ENCODE peak calls at places on chromosomes 2 and 18, in four cellular contexts. N, G, F and L are unnamed samples.

GRCh38 chr2:21515903-21516302 is 392.1 kb downstream of the TDRD15 start:
- DNase-seq in G (no peak), N (no peak), F (no peak), L (no peak)

GRCh38 chr2:169452080-169452479 is 27.2 kb upstream of the BBS5 start:
- DNase-seq in N (no peak), F (no peak), G (no peak), L (no peak)

GRCh38 chr18:57353940-57354461 is 1.6 kb downstream of the ST8SIA3 start:
- DNase-seq in N (peak; percentile 29), F (no peak), G (no peak), L (no peak)

GRCh38 chr2:14064346-14064745 is 568.2 kb upstream of the LRATD1 start:
- DNase-seq in F (no peak), N (no peak), G (no peak), L (no peak)

GRCh38 chr2:74425523-74425922 is 4.0 kb downstream of the WDR54 start:
- DNase-seq in F (no peak), N (no peak), G (no peak), L (no peak)

GRCh38 chr2:85804026-85804425 is 50.2 kb downstream of the ATOH8 start:
- DNase-seq in F (no peak), N (no peak), G (no peak), L (no peak)

GRCh38 chr2:213958086-213958485 is 452.8 kb upstream of the VWC2L start:
- DNase-seq in G (no peak), F (no peak), N (no peak), L (no peak)

GRCh38 chr2:8515864-8516533 is 165.9 kb upstream of the ID2 start:
- DNase-seq in F (peak; percentile 15), N (no peak), G (no peak), L (no peak)

GRCh38 chr2:109242654-109243331 is 113.8 kb downstream of the SH3RF3 start:
- DNase-seq in F (no peak), N (peak; percentile 16), G (peak; percentile 55), L (peak; percentile 85)

GRCh38 chr2:124327293-124327692 is 302.2 kb downstream of the CNTNAP5 start:
- DNase-seq in F (no peak), N (no peak), G (no peak), L (no peak)

DNA sequence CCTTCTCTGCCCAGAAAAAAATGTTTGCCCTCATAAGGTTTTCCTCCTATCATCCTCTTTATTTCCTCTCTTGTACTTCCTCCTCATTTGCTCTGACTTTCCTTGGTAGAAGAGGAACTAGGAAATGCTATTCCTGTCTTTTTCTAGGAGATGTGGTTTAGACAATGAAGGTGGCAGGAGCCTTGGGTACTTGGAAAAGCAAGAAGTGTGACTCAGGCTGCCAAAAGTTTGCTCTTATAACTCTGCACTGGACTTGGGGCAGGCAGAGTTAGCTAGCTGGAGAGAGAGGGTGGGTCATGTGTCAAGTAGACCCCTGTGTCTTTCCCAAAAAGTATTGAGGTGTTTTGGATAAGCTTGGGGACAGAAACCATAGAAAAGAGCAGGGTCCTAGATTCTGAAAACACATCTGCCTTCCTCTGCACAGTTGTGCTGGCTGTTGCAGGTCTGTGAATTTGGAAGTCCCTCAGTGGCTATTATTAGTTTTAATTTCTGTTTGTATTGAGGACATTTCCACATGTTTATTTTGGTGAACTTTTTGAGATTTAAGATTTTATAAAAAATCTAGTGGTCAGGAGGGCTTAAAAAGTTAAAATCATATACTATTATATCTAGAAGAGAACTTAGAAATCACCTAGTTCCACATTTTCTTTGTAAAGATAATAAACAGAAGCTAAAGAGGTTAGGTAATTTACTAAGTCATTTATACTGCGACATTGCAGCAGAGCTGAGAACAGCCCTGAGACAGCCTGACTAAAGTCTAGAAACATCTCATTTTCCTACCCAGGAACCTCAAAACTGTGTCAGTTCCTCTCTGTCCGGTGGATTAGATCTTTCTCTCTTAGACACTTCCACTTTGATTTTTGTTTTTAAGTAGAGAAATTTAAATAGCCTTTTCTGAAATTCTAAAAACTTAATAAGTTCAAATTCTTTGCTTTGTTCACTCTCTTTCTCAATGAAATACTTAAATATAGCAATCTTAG is 16.0 kb downstream of the INSIG2 start:
- DNase-seq in N (no peak), G (no peak), F (no peak), L (no peak)
- H3K4me3 ChIP-seq in N (no peak overlapping the region), G (no peak overlapping the region), F (no peak overlapping the region), L (no peak overlapping the region)

GRCh38 chr2:204437334-204437733 is 107.9 kb upstream of the PARD3B start:
- DNase-seq in F (no peak), N (no peak), G (no peak), L (no peak)

GRCh38 chr2:204436267-204436666 is 109.0 kb upstream of the PARD3B start:
- DNase-seq in N (no peak), G (no peak), F (no peak), L (no peak)

GRCh38 chr2:204441316-204441715 is 104.0 kb upstream of the PARD3B start:
- DNase-seq in N (no peak), G (no peak), F (no peak), L (no peak)

GRCh38 chr2:204434660-204435462 is 110.4 kb upstream of the PARD3B start:
- DNase-seq in N (no peak), F (no peak), G (no peak), L (no peak)

DNA sequence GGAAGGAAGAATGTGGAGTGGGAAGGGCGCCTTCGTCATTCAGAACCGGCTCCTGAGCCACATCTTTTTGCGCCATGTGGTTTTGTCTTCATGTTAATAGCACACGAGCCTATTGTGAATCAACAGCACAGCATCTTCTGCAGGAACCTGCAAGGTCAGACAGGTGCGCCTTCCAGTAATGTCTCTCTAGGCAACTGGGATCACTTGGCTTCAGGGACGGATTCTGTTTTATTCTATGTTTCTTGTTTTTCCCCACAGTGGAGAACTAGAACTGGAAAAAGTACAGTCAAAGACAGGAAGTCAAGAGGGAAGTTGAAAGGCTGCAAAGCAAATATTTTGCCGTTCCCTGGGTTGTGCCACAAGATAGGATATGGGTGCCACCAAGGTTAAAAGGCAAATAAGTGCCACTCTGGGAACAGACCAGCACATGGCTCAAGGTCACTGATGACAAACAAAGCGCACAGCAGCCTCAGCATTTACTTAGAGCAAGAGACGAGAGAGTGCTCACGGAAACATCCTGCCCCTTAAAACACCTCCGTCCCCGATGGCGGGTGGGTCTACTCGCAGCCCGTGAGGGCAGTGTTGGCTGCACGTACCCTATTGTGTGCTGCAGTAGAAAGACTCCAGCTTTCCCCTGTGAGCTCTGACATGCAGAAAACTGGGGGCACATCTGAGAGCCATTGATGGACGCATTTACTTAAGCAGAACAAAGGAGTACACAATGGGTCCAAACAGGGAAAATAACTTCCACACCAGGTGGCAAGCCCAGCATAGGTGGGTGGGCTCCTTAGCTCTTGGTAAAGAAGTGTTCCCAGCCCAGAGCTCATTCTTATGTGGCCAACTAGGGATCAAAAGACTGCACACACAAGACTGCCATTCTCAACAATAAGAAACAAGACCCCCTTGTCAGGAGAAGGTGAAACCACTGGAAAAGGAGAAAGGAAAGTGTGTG is 107.2 kb upstream of the PARD3B start:
- DNase-seq in N (peak; percentile 36), F (no peak), G (no peak), L (no peak)
- H3K9me3 ChIP-seq in N (no peaks in the 10 kb centered on the region), F (no peaks in the 10 kb centered on the region), G (no peaks in the 10 kb centered on the region), L (no peaks in the 10 kb centered on the region)

GRCh38 chr2:149661844-149662243 is 74.3 kb upstream of the MMADHC start:
- DNase-seq in G (no peak), F (no peak), N (peak; percentile 33), L (no peak)

GRCh38 chr2:149662556-149662955 is 75.0 kb upstream of the MMADHC start:
- DNase-seq in F (no peak), G (no peak), N (no peak), L (no peak)

GRCh38 chr2:149666809-149667208 is 79.2 kb upstream of the MMADHC start:
- DNase-seq in G (no peak), F (no peak), N (no peak), L (no peak)

DNA sequence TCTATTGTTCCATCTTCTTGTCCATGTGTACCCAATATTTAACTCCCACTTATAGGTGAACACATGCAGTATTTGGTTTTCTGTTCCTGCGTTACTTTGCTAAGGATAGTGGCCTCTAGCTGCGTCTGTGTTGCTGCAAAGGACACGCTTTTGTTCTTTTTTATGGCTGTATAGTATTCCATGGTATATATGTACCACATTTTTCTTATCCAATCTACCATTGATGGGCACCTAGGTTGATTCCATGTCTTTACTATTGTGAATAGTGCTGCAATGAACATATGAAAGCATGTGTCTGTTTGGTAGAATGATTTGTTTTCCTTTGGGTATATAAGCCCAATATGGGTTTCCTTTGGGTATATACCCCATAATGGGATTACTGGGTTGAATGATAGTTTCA is 77.3 kb upstream of the MMADHC start:
- DNase-seq in F (no peak), N (no peak), G (no peak), L (no peak)
- H3K36me3 ChIP-seq in F (no peaks in the 10 kb centered on the region), N (no peaks in the 10 kb centered on the region), G (no peaks in the 10 kb centered on the region), L (no peaks in the 10 kb centered on the region)

DNA sequence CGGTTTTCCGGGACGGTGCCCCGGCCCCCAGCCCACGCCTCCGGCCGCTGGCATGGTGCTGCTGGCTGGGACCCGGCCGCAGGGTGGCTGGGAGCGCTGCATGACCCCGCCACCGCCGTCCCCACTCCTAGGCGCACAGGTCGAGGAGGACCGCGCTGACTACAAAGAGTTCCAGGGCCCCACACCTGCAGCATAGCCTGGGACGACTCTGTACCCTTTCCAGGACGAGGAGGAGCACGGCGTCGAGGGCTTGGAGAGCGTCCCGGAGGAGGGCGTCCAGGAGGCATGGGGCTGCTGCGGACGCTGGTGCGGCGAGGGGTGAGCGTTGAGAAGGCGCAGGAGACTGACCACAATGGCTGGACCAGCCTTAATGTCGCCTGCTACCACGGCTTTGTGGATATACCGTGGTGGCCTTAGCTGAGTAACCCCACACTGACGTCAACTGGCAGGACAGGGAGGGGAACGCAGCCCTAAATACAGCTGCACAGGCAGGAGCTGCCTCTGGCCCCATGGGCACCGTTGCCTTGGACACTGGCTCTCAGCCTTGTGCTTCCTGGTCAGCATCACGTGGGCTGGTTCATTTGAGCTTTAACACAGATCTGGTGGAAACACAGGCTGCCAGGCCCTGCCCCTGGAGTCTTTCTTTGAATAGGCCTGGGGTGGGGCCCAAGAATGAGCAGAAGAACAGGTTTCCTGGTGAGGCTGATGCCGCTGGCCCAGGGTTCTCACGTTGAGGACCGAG is 40.9 kb upstream of the TRIM43B start:
- DNase-seq in F (no peak), G (no peak), N (peak; percentile 4), L (no peak)
- H3K4me3 ChIP-seq in F (peak overlapping the region; percentile 43), G (peak overlapping the region; percentile 75), N (peak overlapping the region; percentile 91), L (peak overlapping the region; percentile 82)